ENCODE peak calls at places on chromosomes 12 and 14, in ten cellular contexts. O is AG04450; Y is activated T-cell treated with anti-CD3 and anti-CD28 coated beads, Interleukin-2, amount 50 U/mL, for 72 hours; S is COLO829; J is central memory CD4-positive, alpha-beta T cell; V is non-pigmented ciliary epithelial cell; G is GM04503; D is sigmoid colon; L is neuronal stem cell; U is NAMALWA. M is an unnamed sample.

GRCh38 chr12:254039-254438 is 8.6 kb downstream of the SLC6A13 start:
- DNase-seq in O (no peak), Y (no peak), S (no peak), J (no peak), V (no peak), G (no peak), D (no peak), L (no peak), U (no peak), M (no peak)

GRCh38 chr12:82904219-82904795 is 217.6 kb downstream of the TMTC2 start:
- DNase-seq in O (no peak), Y (no peak), S (no peak), J (no peak), V (no peak), G (peak), D (no peak), L (no peak), U (no peak), M (no peak)

GRCh38 chr14:65302571-65303184 is 109.9 kb upstream of the FUT8 start:
- DNase-seq in O (no peak), Y (peak), S (no peak), J (no peak), V (no peak), G (no peak), D (no peak), L (no peak), U (peak), M (peak)

GRCh38 chr14:68520637-68521556 is 272.0 kb downstream of the ZFP36L1 start:
- DNase-seq in O (no peak), Y (no peak), S (no peak), J (no peak), V (no peak), G (no peak), D (no peak), L (no peak), U (no peak), M (no peak)

GRCh38 chr14:49861581-49861922 is 9.0 kb upstream of the NEMF start:
- DNase-seq in O (peak), Y (peak), S (peak), J (peak), V (peak), G (peak), D (peak), L (peak), U (peak), M (peak)

GRCh38 chr14:101109347-101109638 is 205.8 kb upstream of the RTL1 start:
- DNase-seq in O (no peak), Y (no peak), S (no peak), J (no peak), V (no peak), G (no peak), D (peak), L (no peak), U (no peak), M (no peak)

GRCh38 chr12:124949066-124949465 is 34.6 kb upstream of the UBC start:
- DNase-seq in O (no peak), Y (no peak), S (no peak), J (no peak), V (no peak), G (no peak), D (no peak), L (no peak), U (no peak), M (no peak)

GRCh38 chr12:108950991-108951739 is 69.7 kb downstream of the SVOP start:
- DNase-seq in O (peak), Y (peak), S (peak), J (peak), V (no peak), G (peak), D (peak), L (peak), U (peak), M (peak)

GRCh38 chr14:25400607-25401206 is 350.8 kb upstream of the STXBP6 start:
- DNase-seq in O (no peak), Y (peak), S (peak), J (no peak), V (no peak), G (no peak), D (no peak), L (peak), U (peak), M (peak)

GRCh38 chr12:42281281-42281680 is 43.2 kb upstream of the YAF2 start:
- DNase-seq in O (no peak), Y (no peak), S (no peak), J (no peak), V (no peak), G (no peak), D (no peak), L (no peak), U (no peak), M (no peak)

GRCh38 chr12:22266101-22266500 is 68.4 kb downstream of the ST8SIA1 start:
- DNase-seq in O (no peak), Y (no peak), S (no peak), J (no peak), V (no peak), G (no peak), D (no peak), L (no peak), U (no peak), M (no peak)

GRCh38 chr12:130571734-130572133 is 144.4 kb downstream of the RIMBP2 start:
- DNase-seq in O (no peak), Y (no peak), S (no peak), J (no peak), V (no peak), G (no peak), D (no peak), L (no peak), U (no peak), M (no peak)

GRCh38 chr12:30110970-30111586 is 327.3 kb upstream of the TMTC1 start:
- DNase-seq in O (no peak), Y (no peak), S (peak), J (no peak), V (peak), G (no peak), D (no peak), L (no peak), U (no peak), M (no peak)

GRCh38 chr12:117377758-117378157 is 16.3 kb upstream of the NOS1 start:
- DNase-seq in O (no peak), Y (no peak), S (no peak), J (no peak), V (no peak), G (no peak), D (no peak), L (no peak), U (peak), M (no peak)

GRCh38 chr12:95336387-95337067 is 118.9 kb downstream of the VEZT start:
- DNase-seq in O (peak), Y (no peak), S (peak), J (no peak), V (peak), G (no peak), D (peak), L (peak), U (peak), M (no peak)

GRCh38 chr12:99027491-99027890 is 382.4 kb downstream of the APAF1 start:
- DNase-seq in O (no peak), Y (no peak), S (no peak), J (no peak), V (no peak), G (no peak), D (no peak), L (no peak), U (no peak), M (no peak)

GRCh38 chr14:71013551-71014192 is 106.4 kb downstream of the PCNX1 start:
- DNase-seq in O (no peak), Y (no peak), S (no peak), J (no peak), V (no peak), G (no peak), D (no peak), L (no peak), U (no peak), M (no peak)

GRCh38 chr14:26597136-26598080 is at the start of gene NOVA1:
- DNase-seq in O (no peak), Y (no peak), S (no peak), J (no peak), V (no peak), G (no peak), D (peak), L (peak), U (no peak), M (no peak)

GRCh38 chr12:92571169-92571568 is 131.6 kb upstream of the PLEKHG7 start:
- DNase-seq in O (no peak), Y (no peak), S (no peak), J (no peak), V (no peak), G (no peak), D (no peak), L (no peak), U (no peak), M (no peak)

GRCh38 chr12:108839011-108839889 is 18.1 kb downstream of the SSH1 start:
- DNase-seq in O (no peak), Y (no peak), S (no peak), J (no peak), V (no peak), G (peak), D (peak), L (no peak), U (no peak), M (no peak)

GRCh38 chr14:28057286-28058011 is 709.1 kb upstream of the FOXG1 start:
- DNase-seq in O (no peak), Y (no peak), S (no peak), J (no peak), V (no peak), G (no peak), D (no peak), L (no peak), U (no peak), M (no peak)

GRCh38 chr12:113452458-113452857 is 19.2 kb downstream of the LHX5 start:
- DNase-seq in O (no peak), Y (no peak), S (no peak), J (no peak), V (no peak), G (no peak), D (no peak), L (no peak), U (no peak), M (no peak)

GRCh38 chr12:123621101-123621500 is 12.4 kb downstream of the EIF2B1 start:
- DNase-seq in O (no peak), Y (no peak), S (no peak), J (no peak), V (no peak), G (no peak), D (no peak), L (no peak), U (no peak), M (no peak)

GRCh38 chr14:99995700-99996356 is 69.4 kb upstream of the EVL start:
- DNase-seq in O (no peak), Y (peak), S (peak), J (peak), V (no peak), G (no peak), D (peak), L (no peak), U (peak), M (peak)

GRCh38 chr14:74240794-74241610 is 1.8 kb downstream of the VSX2 start:
- DNase-seq in O (no peak), Y (peak), S (no peak), J (no peak), V (no peak), G (no peak), D (no peak), L (no peak), U (no peak), M (no peak)

GRCh38 chr12:26818636-26819035 is 14.4 kb downstream of the ITPR2 start:
- DNase-seq in O (no peak), Y (no peak), S (no peak), J (no peak), V (no peak), G (no peak), D (no peak), L (no peak), U (no peak), M (no peak)

GRCh38 chr14:56659964-56660551 is 80.5 kb downstream of the TMEM260 start:
- DNase-seq in O (peak), Y (no peak), S (peak), J (no peak), V (peak), G (no peak), D (no peak), L (peak), U (peak), M (no peak)

GRCh38 chr14:59028476-59029202 is 159.8 kb upstream of the DAAM1 start:
- DNase-seq in O (peak), Y (peak), S (peak), J (no peak), V (peak), G (peak), D (peak), L (peak), U (peak), M (peak)

GRCh38 chr12:1794440-1795090 is 25.8 kb upstream of the LRTM2 start:
- DNase-seq in O (no peak), Y (no peak), S (no peak), J (no peak), V (no peak), G (no peak), D (no peak), L (no peak), U (no peak), M (no peak)

GRCh38 chr12:65779091-65779642 is 45.1 kb upstream of the HMGA2 start:
- DNase-seq in O (no peak), Y (no peak), S (peak), J (no peak), V (peak), G (no peak), D (no peak), L (peak), U (no peak), M (no peak)

GRCh38 chr14:69629225-69630127 is 18.1 kb downstream of the SUSD6 start:
- DNase-seq in O (no peak), Y (peak), S (no peak), J (no peak), V (no peak), G (no peak), D (no peak), L (no peak), U (no peak), M (peak)

GRCh38 chr12:104011265-104011664 is 38.7 kb downstream of the GLT8D2 start:
- DNase-seq in O (peak), Y (no peak), S (peak), J (no peak), V (peak), G (peak), D (no peak), L (no peak), U (no peak), M (no peak)

GRCh38 chr14:34030864-34031263 is 80.0 kb upstream of the EGLN3 start:
- DNase-seq in O (peak), Y (no peak), S (no peak), J (no peak), V (peak), G (no peak), D (no peak), L (no peak), U (no peak), M (no peak)

M was measured in activated CD8-positive, alpha-beta T cell treated with anti-CD3 and anti-CD28 coated beads for 36 hours.